ENCODE peak calls at places on chromosome 6, in six cellular contexts. T is K562; M is lower lobe of right lung; K is psoas muscle; V is GM20000; S is stimulated activated CD4-positive, alpha-beta T cell treated with anti-CD3 and anti-CD28 coated beads, TNF-alpha, amount 100 ng/mL, for 1 hour. U is an unnamed sample.

GRCh38 chr6:165762876-165763275 is 99.8 kb upstream of the PDE10A start:
- DNase-seq in T (no peak), V (no peak), K (no peak), M (no peak), S (no peak), U (no peak)

GRCh38 chr6:158006331-158006730 is 24.7 kb downstream of the SYNJ2 start:
- DNase-seq in M (peak; percentile 12), K (no peak), S (no peak), V (no peak), T (no peak), U (no peak)

GRCh38 chr6:79570129-79570801 is 33.0 kb upstream of the LCA5 start:
- DNase-seq in V (no peak), K (no peak), M (no peak), T (no peak), S (no peak), U (no peak)

GRCh38 chr6:28413681-28414080 is 14.1 kb upstream of the ZSCAN12 start:
- DNase-seq in T (no peak), V (no peak), S (no peak), M (no peak), K (no peak), U (no peak)

GRCh38 chr6:153994811-153995210 is 44.2 kb upstream of the OPRM1 start:
- DNase-seq in K (no peak), M (no peak), T (no peak), S (no peak), V (no peak), U (no peak)

GRCh38 chr6:113630738-113631535 is 226.2 kb upstream of the MARCKS start:
- DNase-seq in V (peak; percentile 52), K (no peak), T (no peak), S (no peak), M (no peak), U (no peak)

GRCh38 chr6:111687652-111688051 is 82.0 kb upstream of the TRAF3IP2 start:
- DNase-seq in T (no peak), S (no peak), M (no peak), K (no peak), V (no peak), U (no peak)

GRCh38 chr6:128841518-128841917 is 41.4 kb upstream of the LAMA2 start:
- DNase-seq in S (no peak), M (no peak), K (no peak), V (no peak), T (no peak), U (no peak)

GRCh38 chr6:150579611-150580010 is 20.1 kb upstream of the PLEKHG1 start:
- DNase-seq in V (no peak), T (no peak), K (no peak), M (no peak), S (no peak), U (peak; percentile 81)

GRCh38 chr6:147126618-147127022 is 77.6 kb upstream of the STXBP5 start:
- DNase-seq in T (no peak), M (no peak), V (no peak), K (no peak), S (no peak), U (no peak)

GRCh38 chr6:6225885-6226284 is 94.6 kb downstream of the F13A1 start:
- DNase-seq in S (no peak), V (no peak), M (no peak), T (no peak), K (no peak), U (no peak)

GRCh38 chr6:148074291-148074690 is 268.3 kb upstream of the SASH1 start:
- DNase-seq in T (no peak), M (no peak), K (no peak), S (no peak), V (no peak), U (no peak)

GRCh38 chr6:170306324-170307079 is at the start of gene FAM120B:
- DNase-seq in S (peak; percentile 89), T (peak; percentile 99), K (peak; percentile 97), V (peak; percentile 99), M (peak; percentile 99), U (peak; percentile 99)

GRCh38 chr6:156747715-156748114 is 29.5 kb upstream of the ARID1B start:
- DNase-seq in K (no peak), S (no peak), M (no peak), V (no peak), T (no peak), U (no peak)

GRCh38 chr6:14361297-14361696 is 243.7 kb downstream of the CD83 start:
- DNase-seq in S (no peak), M (no peak), K (no peak), T (no peak), V (no peak), U (no peak)

GRCh38 chr6:132053523-132053922 is 102.4 kb upstream of the CCN2 start:
- DNase-seq in S (no peak), V (no peak), K (no peak), M (no peak), T (no peak), U (no peak)

GRCh38 chr6:163945813-163946212 is 531.3 kb downstream of the QKI start:
- DNase-seq in K (no peak), M (no peak), S (no peak), V (no peak), T (no peak), U (no peak)

GRCh38 chr6:2636672-2637071 is 114.0 kb downstream of the MYLK4 start:
- DNase-seq in T (no peak), M (no peak), S (no peak), K (no peak), V (no peak), U (no peak)

GRCh38 chr6:116431964-116432595 is 29.1 kb upstream of the CALHM6 start:
- DNase-seq in T (no peak), K (no peak), M (no peak), S (no peak), V (no peak), U (no peak)

GRCh38 chr6:106715922-106716321 is 86.5 kb downstream of the QRSL1 start:
- DNase-seq in K (no peak), V (no peak), T (no peak), M (no peak), S (no peak), U (no peak)

GRCh38 chr6:154187203-154187602 is 148.2 kb downstream of the OPRM1 start:
- DNase-seq in M (no peak), V (no peak), S (no peak), K (no peak), T (no peak), U (no peak)

GRCh38 chr6:121686611-121687023 is 251.2 kb downstream of the GJA1 start:
- DNase-seq in S (no peak), V (no peak), K (no peak), T (peak; percentile 16), M (no peak), U (peak; percentile 35)

GRCh38 chr6:107216197-107216933 is 101.0 kb upstream of the BEND3 start:
- DNase-seq in V (no peak), T (no peak), S (no peak), M (no peak), K (no peak), U (no peak)

GRCh38 chr6:118663993-118664985 is 12.9 kb upstream of the CEP85L start:
- DNase-seq in S (no peak), K (no peak), T (no peak), M (no peak), V (peak; percentile 18), U (no peak)

GRCh38 chr6:47034919-47035318 is 7.2 kb downstream of the ADGRF1 start:
- DNase-seq in V (no peak), S (no peak), T (no peak), M (no peak), K (no peak), U (no peak)

GRCh38 chr6:135012349-135012748 is 42.3 kb downstream of the HBS1L start:
- DNase-seq in M (no peak), T (no peak), K (no peak), V (no peak), S (no peak), U (no peak)